ENCODE peak calls at places on chromosome 18, in seven cellular contexts. K is H1, A is GM12878, C is HCT116, U is HepG2, O is SK-N-SH, G is K562. D is an unnamed sample.

GRCh38 chr18:79939096-79939495 is 12.4 kb downstream of the SLC66A2 start:
- DNase-seq in K (no peak), A (no peak), C (no peak), U (no peak), O (no peak), G (no peak), D (no peak)

GRCh38 chr18:76621184-76621583 is 126.1 kb upstream of the ZNF516 start:
- DNase-seq in K (no peak), A (no peak), C (no peak), U (no peak), O (no peak), G (no peak), D (no peak)

GRCh38 chr18:74546751-74547530 is 12.6 kb downstream of the CNDP1 start:
- DNase-seq in K (no peak), A (no peak), C (no peak), U (no peak), O (no peak), G (no peak), D (peak; percentile 11)

GRCh38 chr18:38759457-38759856 is 1193.9 kb upstream of the CELF4 start:
- DNase-seq in K (no peak), A (no peak), C (no peak), U (no peak), O (no peak), G (no peak), D (no peak)

GRCh38 chr18:292271-292670 is 24.4 kb upstream of the THOC1 start:
- DNase-seq in K (no peak), A (no peak), C (no peak), U (no peak), O (no peak), G (no peak), D (peak; percentile 19)

GRCh38 chr18:45619062-45619825 is 4.0 kb downstream of the SLC14A2 start:
- DNase-seq in K (no peak), A (no peak), C (no peak), U (no peak), O (no peak), G (no peak), D (no peak)

GRCh38 chr18:61854578-61854977 is 38.2 kb downstream of the RNF152 start:
- DNase-seq in K (no peak), A (no peak), C (no peak), U (no peak), O (no peak), G (no peak), D (no peak)

GRCh38 chr18:63940008-63940407 is 9.1 kb upstream of the HMSD start:
- DNase-seq in K (no peak), A (no peak), C (no peak), U (no peak), O (no peak), G (no peak), D (no peak)

GRCh38 chr18:25633563-25633962 is 281.6 kb upstream of the ZNF521 start:
- DNase-seq in K (no peak), A (no peak), C (no peak), U (peak; percentile 9), O (no peak), G (no peak), D (no peak)

GRCh38 chr18:46555724-46556123 is 101.3 kb downstream of the LOXHD1 start:
- DNase-seq in K (peak; percentile 76), A (no peak), C (peak; percentile 32), U (peak; percentile 38), O (peak; percentile 45), G (peak; percentile 54), D (no peak)

GRCh38 chr18:74373428-74373827 is 57.8 kb downstream of the C18orf63 start:
- DNase-seq in K (no peak), A (no peak), C (no peak), U (no peak), O (no peak), G (no peak), D (no peak)

GRCh38 chr18:36993068-36993467 is 164.1 kb downstream of the KIAA1328 start:
- DNase-seq in K (no peak), A (no peak), C (no peak), U (no peak), O (no peak), G (no peak), D (no peak)

GRCh38 chr18:76971149-76971548 is 148.8 kb downstream of the ZNF236 start:
- DNase-seq in K (no peak), A (no peak), C (no peak), U (no peak), O (no peak), G (no peak), D (no peak)

GRCh38 chr18:2932247-2933181 is 80.4 kb downstream of the LPIN2 start:
- DNase-seq in K (peak; percentile 63), A (peak; percentile 23), C (peak; percentile 34), U (peak; percentile 62), O (peak; percentile 64), G (peak; percentile 67), D (no peak)

GRCh38 chr18:66329716-66330115 is 274.2 kb downstream of the CDH19 start:
- DNase-seq in K (no peak), A (no peak), C (no peak), U (no peak), O (no peak), G (no peak), D (no peak)

GRCh38 chr18:71012789-71013188 is 723.9 kb downstream of the SOCS6 start:
- DNase-seq in K (no peak), A (no peak), C (no peak), U (no peak), O (no peak), G (no peak), D (no peak)

GRCh38 chr18:59707306-59707705 is 10.1 kb upstream of the CCBE1 start:
- DNase-seq in K (no peak), A (no peak), C (no peak), U (no peak), O (no peak), G (no peak), D (peak; percentile 5)

GRCh38 chr18:23864620-23865019 is 149.9 kb upstream of the TTC39C start:
- DNase-seq in K (no peak), A (no peak), C (no peak), U (no peak), O (no peak), G (no peak), D (no peak)

GRCh38 chr18:11654736-11655604 is 34.1 kb upstream of the GNAL start:
- DNase-seq in K (peak; percentile 94), A (no peak), C (peak; percentile 27), U (no peak), O (peak; percentile 59), G (peak; percentile 72), D (peak; percentile 36)

GRCh38 chr18:59685501-59685900 is 11.7 kb downstream of the CCBE1 start:
- DNase-seq in K (no peak), A (no peak), C (no peak), U (no peak), O (no peak), G (no peak), D (no peak)

GRCh38 chr18:22705328-22705727 is 227.8 kb upstream of the RBBP8 start:
- DNase-seq in K (no peak), A (no peak), C (no peak), U (no peak), O (no peak), G (no peak), D (no peak)

GRCh38 chr18:70998490-70998889 is 709.6 kb downstream of the SOCS6 start:
- DNase-seq in K (no peak), A (no peak), C (no peak), U (no peak), O (no peak), G (no peak), D (peak; percentile 55)

GRCh38 chr18:79484661-79485621 is 89.2 kb downstream of the NFATC1 start:
- DNase-seq in K (no peak), A (no peak), C (no peak), U (peak; percentile 15), O (no peak), G (no peak), D (no peak)

GRCh38 chr18:50194623-50195532 is at the start of gene MYO5B:
- DNase-seq in K (peak; percentile 86), A (no peak), C (peak; percentile 42), U (peak; percentile 63), O (peak; percentile 86), G (peak; percentile 81), D (peak; percentile 92)

GRCh38 chr18:44564922-44565321 is 115.8 kb upstream of the SETBP1 start:
- DNase-seq in K (no peak), A (no peak), C (no peak), U (no peak), O (no peak), G (no peak), D (peak; percentile 90)
- TF ChIP-seq JUND in K (no peak), A (no peak), C (no peak), U (no peak), O (no peak), G (no peak), D (no peak)

DNA sequence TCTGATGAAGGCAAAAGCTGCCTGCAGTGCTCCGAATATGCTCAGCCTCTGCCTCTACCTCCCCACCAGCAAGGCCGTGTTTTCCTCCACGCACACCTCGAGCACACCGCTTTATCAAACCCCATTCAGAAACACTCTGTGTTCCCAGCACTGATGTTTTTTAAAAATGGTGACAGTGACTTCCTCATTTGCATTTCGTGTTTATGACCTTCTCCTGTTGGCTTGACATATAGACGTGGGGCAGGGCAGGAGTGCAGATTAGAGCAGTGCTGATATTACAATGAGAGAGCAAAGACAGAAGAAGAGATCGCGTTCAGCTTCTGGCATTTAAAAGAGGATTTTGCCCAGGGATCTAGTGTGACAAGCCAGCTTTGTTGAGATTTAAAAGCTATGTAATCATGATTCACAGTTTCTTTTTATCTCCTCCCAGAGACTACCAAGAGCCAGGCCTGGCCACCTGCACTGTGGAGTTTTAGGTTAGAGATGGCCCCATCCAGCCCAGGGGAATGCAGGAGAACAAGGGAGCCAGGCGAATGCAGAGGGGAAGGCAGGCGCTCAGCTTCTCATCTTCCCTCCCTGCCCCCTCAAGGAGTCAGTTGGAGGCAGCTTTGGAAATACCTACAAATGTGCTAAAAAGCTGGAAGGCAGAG is 61.5 kb upstream of the NEDD4L start:
- DNase-seq in K (no peak), A (no peak), C (no peak), U (no peak), O (no peak), G (no peak), D (no peak)
- TF ChIP-seq JUND in K (no peak), A (no peak), C (no peak), U (no peak), O (no peak), G (no peak), D (no peak)

DNA sequence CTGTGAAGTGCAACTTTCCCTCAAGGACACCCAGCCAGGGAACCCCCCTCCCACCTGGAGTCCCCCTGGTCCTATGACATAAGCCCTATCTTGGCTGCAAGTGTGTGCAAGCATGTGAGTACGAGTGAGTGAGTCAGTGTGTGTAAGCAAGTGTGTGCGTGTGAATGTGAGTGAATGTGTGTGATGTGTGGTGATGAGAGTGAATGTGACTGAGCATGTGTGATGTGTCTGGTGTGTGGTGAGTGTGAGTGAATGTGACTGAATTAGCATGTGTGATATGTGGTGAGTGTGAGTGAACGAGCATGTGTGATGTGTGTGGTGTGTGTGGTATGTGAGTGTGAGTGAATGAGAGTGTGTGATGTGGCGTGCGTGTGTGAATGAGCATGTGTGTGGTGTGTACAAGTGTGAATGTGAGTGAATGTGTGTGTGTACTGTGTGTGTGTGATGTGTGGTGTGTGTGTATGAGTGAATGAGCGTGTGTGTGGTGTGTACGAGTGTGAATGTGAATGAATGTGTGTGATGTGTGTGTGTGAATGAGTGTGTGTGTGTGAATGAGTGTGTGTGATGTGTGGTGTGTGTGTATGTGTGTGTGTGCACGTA is 68.8 kb upstream of the SMAD7 start:
- DNase-seq in K (no peak), A (peak; percentile 9), C (no peak), U (no peak), O (no peak), G (no peak), D (no peak)
- TF ChIP-seq JUND in K (no peak), A (no peak), C (no peak), U (no peak), O (no peak), G (no peak), D (no peak)

GRCh38 chr18:5061785-5062184 is 135.3 kb downstream of the AKAIN1 start:
- DNase-seq in K (no peak), A (no peak), C (no peak), U (no peak), O (no peak), G (no peak), D (no peak)
- TF ChIP-seq JUND in K (no peak), A (no peak), C (no peak), U (no peak), O (no peak), G (no peak), D (no peak)